ENCODE peak calls at places on chromosome 22, in four cellular contexts. One of them, this sample, is unnamed.

GRCh38 chr22:29268511-29269229 is 602 bp downstream of the EWSR1 start:
- DNase-seq in PC-3: peak; percentile 31
- DNase-seq in IMR-90: peak; percentile 67
- DNase-seq in H9: no peak
- DNase-seq in this sample: peak; percentile 70

GRCh38 chr22:19688301-19689290 is 25.7 kb upstream of the SEPTIN5 start:
- DNase-seq in PC-3: no peak
- DNase-seq in IMR-90: no peak
- DNase-seq in H9: no peak
- DNase-seq in this sample: no peak

GRCh38 chr22:20305894-20306645 is 13.8 kb downstream of the DGCR6L start:
- DNase-seq in PC-3: no peak
- DNase-seq in IMR-90: no peak
- DNase-seq in H9: no peak
- DNase-seq in this sample: no peak

GRCh38 chr22:42797021-42797420 is 60.1 kb downstream of the ARFGAP3 start:
- DNase-seq in PC-3: no peak
- DNase-seq in IMR-90: peak; percentile 27
- DNase-seq in H9: no peak
- DNase-seq in this sample: no peak

GRCh38 chr22:25098445-25099081 is 101.1 kb upstream of the CRYBB3 start:
- DNase-seq in PC-3: no peak
- DNase-seq in IMR-90: no peak
- DNase-seq in H9: no peak
- DNase-seq in this sample: no peak

GRCh38 chr22:27580311-27580897 is 221.2 kb downstream of the MN1 start:
- DNase-seq in PC-3: no peak
- DNase-seq in IMR-90: no peak
- DNase-seq in H9: no peak
- DNase-seq in this sample: no peak

GRCh38 chr22:21754523-21755128 is 19.0 kb upstream of the YPEL1 start:
- DNase-seq in PC-3: no peak
- DNase-seq in IMR-90: peak; percentile 12
- DNase-seq in H9: no peak
- DNase-seq in this sample: peak; percentile 44

GRCh38 chr22:19730662-19731360 is 7.5 kb downstream of the GP1BB start:
- DNase-seq in PC-3: peak; percentile 73
- DNase-seq in IMR-90: peak; percentile 67
- DNase-seq in H9: peak; percentile 84
- DNase-seq in this sample: peak; percentile 69

GRCh38 chr22:30441088-30441487 is 15.5 kb downstream of the MTFP1 start:
- DNase-seq in PC-3: no peak
- DNase-seq in IMR-90: no peak
- DNase-seq in H9: no peak
- DNase-seq in this sample: no peak

GRCh38 chr22:29998627-29999026 is 81.6 kb upstream of the HORMAD2 start:
- DNase-seq in PC-3: no peak
- DNase-seq in IMR-90: no peak
- DNase-seq in H9: no peak
- DNase-seq in this sample: no peak

GRCh38 chr22:44543362-44543761 is 45.3 kb upstream of the RTL6 start:
- DNase-seq in PC-3: no peak
- DNase-seq in IMR-90: no peak
- DNase-seq in H9: no peak
- DNase-seq in this sample: no peak

GRCh38 chr22:19479358-19480172 is at the start of gene CDC45:
- DNase-seq in PC-3: peak; percentile 93
- DNase-seq in IMR-90: peak; percentile 98
- DNase-seq in H9: peak; percentile 98
- DNase-seq in this sample: peak; percentile 99

GRCh38 chr22:42296381-42296853 is 26.0 kb upstream of the TCF20 start:
- DNase-seq in PC-3: no peak
- DNase-seq in IMR-90: no peak
- DNase-seq in H9: no peak
- DNase-seq in this sample: no peak

GRCh38 chr22:31206896-31207687 is 5.0 kb upstream of the LIMK2 start:
- DNase-seq in PC-3: peak; percentile 83
- DNase-seq in IMR-90: no peak
- DNase-seq in H9: no peak
- DNase-seq in this sample: no peak

GRCh38 chr22:43411040-43411919 is 534 bp upstream of the MPPED1 start:
- DNase-seq in PC-3: no peak
- DNase-seq in IMR-90: no peak
- DNase-seq in H9: no peak
- DNase-seq in this sample: no peak

GRCh38 chr22:48881326-48881980 is 946.2 kb downstream of the BRD1 start:
- DNase-seq in PC-3: no peak
- DNase-seq in IMR-90: no peak
- DNase-seq in H9: no peak
- DNase-seq in this sample: no peak

GRCh38 chr22:48880749-48881148 is 946.9 kb downstream of the BRD1 start:
- DNase-seq in PC-3: no peak
- DNase-seq in IMR-90: no peak
- DNase-seq in H9: no peak
- DNase-seq in this sample: no peak

GRCh38 chr22:48874956-48875355 is 952.7 kb downstream of the BRD1 start:
- DNase-seq in PC-3: no peak
- DNase-seq in IMR-90: no peak
- DNase-seq in H9: no peak
- DNase-seq in this sample: no peak

GRCh38 chr22:48872271-48873260 is 955.1 kb downstream of the BRD1 start:
- DNase-seq in PC-3: no peak
- DNase-seq in IMR-90: no peak
- DNase-seq in H9: no peak
- DNase-seq in this sample: no peak

DNA sequence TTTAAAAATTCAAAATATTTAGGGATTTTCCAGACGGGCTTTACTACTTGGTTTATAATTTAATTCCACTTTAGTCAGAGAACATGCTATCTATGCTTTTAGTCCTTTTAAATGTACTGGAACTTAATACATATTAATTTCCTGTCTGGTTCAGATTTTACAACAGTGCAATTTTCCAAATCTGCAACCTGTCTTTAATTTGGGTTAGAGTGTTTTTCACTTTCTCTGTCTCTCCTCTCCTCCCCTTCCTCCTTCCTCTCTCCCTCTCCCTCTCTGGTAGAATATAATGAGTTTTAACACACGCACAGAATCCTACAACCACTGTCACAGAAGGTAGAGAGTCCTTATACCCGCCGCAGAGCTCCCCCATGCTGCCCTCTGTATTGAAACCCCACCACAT is 950.7 kb downstream of the BRD1 start:
- DNase-seq in PC-3: no peak
- DNase-seq in IMR-90: no peak
- DNase-seq in H9: no peak
- DNase-seq in this sample: no peak
- H3K9ac ChIP-seq in PC-3: no peak overlapping the region
- H3K9ac ChIP-seq in IMR-90: no peak overlapping the region
- H3K9ac ChIP-seq in H9: no peak overlapping the region
- H3K9ac ChIP-seq in this sample: no peak overlapping the region

DNA sequence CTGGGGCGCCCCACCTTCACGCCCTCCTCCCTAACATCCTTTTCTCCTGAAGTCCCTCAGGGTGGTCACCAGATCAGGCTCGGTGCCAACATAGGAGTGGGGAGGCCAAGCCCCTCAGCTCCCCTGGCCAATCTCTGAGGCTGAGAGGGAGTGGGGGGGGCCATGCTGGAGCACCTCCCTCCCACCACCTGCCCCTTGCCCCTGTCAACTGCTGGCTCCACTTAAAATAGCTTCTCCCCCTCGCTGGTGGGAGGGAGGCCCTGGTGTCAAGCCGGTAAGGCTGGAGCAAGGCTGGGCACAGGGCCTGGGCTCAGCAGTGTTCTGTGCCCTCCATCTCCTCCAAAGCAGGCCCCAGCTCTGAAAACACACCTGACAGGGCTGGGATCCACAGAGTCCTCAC is 4.9 kb downstream of the PLXNB2 start:
- DNase-seq in PC-3: no peak
- DNase-seq in IMR-90: no peak
- DNase-seq in H9: no peak
- DNase-seq in this sample: no peak
- H3K9ac ChIP-seq in PC-3: peak overlapping the region; percentile 4
- H3K9ac ChIP-seq in IMR-90: peak overlapping the region; percentile 3
- H3K9ac ChIP-seq in H9: no peak overlapping the region
- H3K9ac ChIP-seq in this sample: no peak overlapping the region

DNA sequence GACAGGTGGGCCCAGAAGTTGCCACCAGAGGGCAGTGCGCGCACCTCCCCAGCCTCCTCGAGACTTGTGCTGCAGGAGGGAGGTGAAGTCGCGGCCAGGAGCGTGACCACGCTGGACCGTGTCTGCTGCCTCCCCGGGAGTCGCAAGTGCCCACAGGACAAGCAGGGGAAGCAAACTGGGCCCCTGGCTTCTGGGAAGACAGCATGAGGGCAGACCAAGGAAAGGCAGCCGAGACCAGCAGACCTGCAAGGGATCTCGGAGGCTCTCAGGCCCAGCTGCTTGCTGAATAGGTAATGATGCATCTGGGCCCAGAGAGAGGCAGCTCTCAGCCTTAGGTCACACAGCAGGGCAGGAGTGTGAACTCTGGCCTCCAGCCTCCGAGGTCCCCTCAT is 17.0 kb upstream of the IL2RB start:
- DNase-seq in PC-3: peak; percentile 75
- DNase-seq in IMR-90: peak; percentile 65
- DNase-seq in H9: peak; percentile 86
- DNase-seq in this sample: peak; percentile 61
- H3K9ac ChIP-seq in PC-3: no peak overlapping the region
- H3K9ac ChIP-seq in IMR-90: no peak overlapping the region
- H3K9ac ChIP-seq in H9: no peak overlapping the region
- H3K9ac ChIP-seq in this sample: peak overlapping the region; percentile 16

DNA sequence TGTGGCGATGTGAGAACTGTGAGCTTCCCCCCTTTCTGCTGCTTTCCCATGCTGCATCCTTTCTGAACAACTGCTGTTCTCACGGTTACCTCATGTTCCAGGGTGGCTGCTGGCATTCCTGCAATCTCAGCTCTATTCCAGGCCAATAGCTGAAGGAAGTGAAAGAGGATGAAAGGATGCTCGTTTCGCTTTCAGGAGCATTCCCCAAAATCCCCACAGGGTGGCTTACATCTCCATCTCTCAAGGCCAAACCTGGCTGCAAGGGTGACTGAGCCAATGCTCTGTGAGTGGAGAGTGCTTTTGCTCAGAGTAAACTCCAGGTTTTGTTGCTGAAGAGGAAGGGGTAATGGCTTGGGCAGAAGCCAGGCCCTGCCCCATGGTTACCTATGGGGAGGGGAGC is 848.2 kb downstream of the BRD1 start:
- DNase-seq in PC-3: no peak
- DNase-seq in IMR-90: no peak
- DNase-seq in H9: peak; percentile 60
- DNase-seq in this sample: no peak
- H3K9ac ChIP-seq in PC-3: no peak overlapping the region
- H3K9ac ChIP-seq in IMR-90: no peak overlapping the region
- H3K9ac ChIP-seq in H9: no peak overlapping the region
- H3K9ac ChIP-seq in this sample: no peak overlapping the region

GRCh38 chr22:47100646-47101045 is 338.2 kb downstream of the TBC1D22A start:
- DNase-seq in PC-3: no peak
- DNase-seq in IMR-90: no peak
- DNase-seq in H9: peak; percentile 30
- DNase-seq in this sample: no peak
- H3K9ac ChIP-seq in PC-3: no peak overlapping the region
- H3K9ac ChIP-seq in IMR-90: no peak overlapping the region
- H3K9ac ChIP-seq in H9: no peak overlapping the region
- H3K9ac ChIP-seq in this sample: no peak overlapping the region

DNA sequence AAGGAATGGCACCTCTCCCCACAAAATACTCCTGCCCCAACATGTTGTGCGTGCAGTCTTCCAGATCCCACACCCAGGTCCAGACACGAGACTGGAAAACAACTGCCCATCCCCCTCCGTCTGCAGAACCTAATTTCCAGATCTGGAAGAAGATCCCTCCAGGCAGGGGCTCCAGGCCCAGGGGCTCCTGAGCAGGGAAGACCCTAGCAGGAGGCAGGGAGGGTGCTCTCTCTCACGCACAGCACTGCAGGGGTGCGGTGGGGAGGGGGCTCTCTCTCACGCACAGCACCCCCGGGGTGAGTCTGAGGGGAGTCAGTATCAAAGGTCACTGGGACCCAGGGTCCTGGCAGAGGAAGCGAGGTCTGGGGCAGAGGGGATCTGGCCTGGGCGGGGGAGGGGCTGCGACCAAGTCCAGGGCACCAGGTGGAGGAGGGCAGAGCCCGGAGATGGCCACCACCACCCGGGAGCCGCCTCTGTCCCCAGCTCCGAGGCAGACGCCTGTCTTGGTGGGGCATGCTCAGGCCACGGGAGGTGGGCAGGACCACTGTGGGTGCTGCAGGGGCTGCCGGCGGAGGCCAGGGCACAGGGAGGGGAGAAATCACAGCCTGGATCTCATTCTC is 1.7 kb downstream of the MLC1 start:
- DNase-seq in PC-3: no peak
- DNase-seq in IMR-90: no peak
- DNase-seq in H9: no peak
- DNase-seq in this sample: no peak
- H3K9ac ChIP-seq in PC-3: no peak overlapping the region
- H3K9ac ChIP-seq in IMR-90: no peak overlapping the region
- H3K9ac ChIP-seq in H9: no peak overlapping the region
- H3K9ac ChIP-seq in this sample: no peak overlapping the region

DNA sequence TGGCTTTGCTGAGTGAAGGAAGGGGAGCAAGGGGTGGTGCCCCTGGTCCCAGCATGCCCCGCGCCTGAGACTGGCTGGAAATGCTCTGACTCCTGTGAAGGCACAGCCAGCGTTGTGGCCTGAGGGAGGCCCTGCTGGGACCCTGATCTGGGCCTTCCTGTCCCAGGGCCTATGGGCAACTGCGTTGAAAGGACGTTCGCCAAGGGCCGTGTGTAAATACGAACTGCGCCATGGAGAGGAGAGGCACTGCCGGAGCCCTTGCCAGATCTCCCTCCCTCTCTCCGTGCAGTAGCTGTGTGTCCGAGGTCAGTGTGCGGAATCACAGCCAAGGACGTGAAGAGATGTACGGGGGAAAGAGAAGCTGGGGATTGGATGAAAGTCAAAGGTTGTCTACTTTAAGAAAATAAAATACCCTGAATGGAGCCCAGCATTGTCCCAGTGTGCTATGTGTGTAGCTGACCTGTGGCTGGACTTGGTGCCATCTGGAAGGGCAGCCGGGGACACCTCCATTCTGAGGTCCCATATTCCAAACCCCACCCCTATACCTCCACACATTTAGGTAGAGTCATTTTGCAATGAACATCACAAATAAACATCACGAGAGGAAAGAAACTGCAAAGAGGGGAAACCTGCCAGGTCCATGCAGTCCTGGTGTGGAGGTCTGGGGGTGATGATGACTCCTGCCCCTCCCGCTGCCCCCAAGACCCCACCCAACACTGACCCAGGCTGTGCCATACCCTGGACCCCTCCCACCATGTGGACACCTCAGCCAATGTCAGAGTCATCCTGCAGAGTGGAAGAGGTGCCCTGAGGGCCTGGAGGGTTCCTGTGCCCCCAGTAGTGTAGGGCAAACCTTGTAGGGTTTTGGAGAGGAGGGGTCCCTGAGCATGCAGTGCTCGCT is 16.9 kb downstream of the RSPH14 start:
- DNase-seq in PC-3: no peak
- DNase-seq in IMR-90: no peak
- DNase-seq in H9: no peak
- DNase-seq in this sample: no peak
- H3K9ac ChIP-seq in PC-3: no peak overlapping the region
- H3K9ac ChIP-seq in IMR-90: no peak overlapping the region
- H3K9ac ChIP-seq in H9: no peak overlapping the region
- H3K9ac ChIP-seq in this sample: no peak overlapping the region